ENCODE peak calls at places on chromosomes 1 and 21, in six cellular contexts. Z is heart right ventricle, C is foreskin keratinocyte, J is OCI-LY7, E is fibroblast of mammary gland, W is cardiac muscle cell. B is an unnamed sample.

GRCh38 chr1:227883073-227883520 is 64.6 kb downstream of the WNT9A start:
- DNase-seq in Z (no peak), C (no peak), J (no peak), E (no peak), W (no peak), B (no peak)

GRCh38 chr1:18066576-18066975 is 41.0 kb upstream of the IGSF21 start:
- DNase-seq in Z (no peak), C (no peak), J (no peak), E (no peak), W (no peak), B (no peak)

GRCh38 chr1:100362821-100363466 is 10.6 kb downstream of the CDC14A start:
- DNase-seq in Z (no peak), C (no peak), J (no peak), E (no peak), W (no peak), B (no peak)

GRCh38 chr1:193666485-193667083 is 480.2 kb upstream of the B3GALT2 start:
- DNase-seq in Z (no peak), C (no peak), J (no peak), E (no peak), W (no peak), B (no peak)

GRCh38 chr1:97307151-97307550 is 585.6 kb downstream of the PTBP2 start:
- DNase-seq in Z (no peak), C (no peak), J (no peak), E (no peak), W (no peak), B (no peak)

GRCh38 chr1:41513388-41513745 is 28.9 kb upstream of the EDN2 start:
- DNase-seq in Z (no peak), C (no peak), J (no peak), E (no peak), W (no peak), B (no peak)

GRCh38 chr1:231931846-231932454 is 305.4 kb downstream of the DISC1 start:
- DNase-seq in Z (no peak), C (no peak), J (peak), E (peak), W (no peak), B (no peak)

GRCh38 chr1:95003433-95003738 is 69.4 kb downstream of the ALG14 start:
- DNase-seq in Z (no peak), C (no peak), J (no peak), E (peak), W (no peak), B (no peak)

GRCh38 chr1:226634611-226635246 is 86.2 kb downstream of the STUM start:
- DNase-seq in Z (no peak), C (no peak), J (no peak), E (no peak), W (no peak), B (peak)

GRCh38 chr1:242225770-242226573 is 227.1 kb upstream of the MAP1LC3C start:
- DNase-seq in Z (no peak), C (peak), J (no peak), E (peak), W (no peak), B (no peak)

GRCh38 chr1:1422465-1423244 is 1.6 kb upstream of the ANKRD65 start:
- DNase-seq in Z (no peak), C (peak), J (no peak), E (no peak), W (no peak), B (no peak)

GRCh38 chr1:19894218-19894617 is 12.0 kb downstream of the OTUD3 start:
- DNase-seq in Z (no peak), C (no peak), J (no peak), E (no peak), W (no peak), B (no peak)

GRCh38 chr1:161738627-161739287 is 10.8 kb upstream of the DUSP12 start:
- DNase-seq in Z (peak), C (peak), J (peak), E (peak), W (peak), B (peak)

GRCh38 chr1:21639594-21640041 is 29.5 kb downstream of the RAP1GAP start:
- DNase-seq in Z (no peak), C (no peak), J (no peak), E (peak), W (no peak), B (no peak)

GRCh38 chr1:210655511-210655910 is 326.8 kb downstream of the HHAT start:
- DNase-seq in Z (no peak), C (no peak), J (no peak), E (no peak), W (no peak), B (no peak)

GRCh38 chr1:27099154-27099903 is 55.6 kb downstream of the SLC9A1 start:
- DNase-seq in Z (peak), C (no peak), J (peak), E (peak), W (peak), B (no peak)

GRCh38 chr1:230334447-230334837 is 91.7 kb downstream of the PGBD5 start:
- DNase-seq in Z (no peak), C (no peak), J (no peak), E (no peak), W (no peak), B (no peak)

GRCh38 chr1:84939151-84939550 is 46.1 kb upstream of the LPAR3 start:
- DNase-seq in Z (no peak), C (no peak), J (no peak), E (peak), W (no peak), B (no peak)

GRCh38 chr21:21851205-21851604 is 853.0 kb downstream of the NCAM2 start:
- DNase-seq in Z (no peak), C (no peak), J (no peak), E (no peak), W (no peak), B (no peak)

GRCh38 chr1:209853677-209854076 is 25.9 kb downstream of the UTP25 start:
- DNase-seq in Z (no peak), C (no peak), J (no peak), E (no peak), W (no peak), B (no peak)

GRCh38 chr1:72724951-72725863 is 442.9 kb upstream of the NEGR1 start:
- DNase-seq in Z (no peak), C (no peak), J (no peak), E (no peak), W (peak), B (no peak)

GRCh38 chr1:209685835-209686234 is 10.6 kb downstream of the G0S2 start:
- DNase-seq in Z (no peak), C (no peak), J (no peak), E (no peak), W (no peak), B (no peak)

GRCh38 chr21:44845418-44846200 is 27.7 kb upstream of the SUMO3 start:
- DNase-seq in Z (peak), C (no peak), J (peak), E (peak), W (peak), B (peak)
- TF ChIP-seq CTCF in Z (peak), C (peak), J (peak), E (peak), W (peak), B (no peak)

GRCh38 chr1:166785987-166786386 is 53.3 kb upstream of the POGK start:
- DNase-seq in Z (no peak), C (no peak), J (no peak), E (no peak), W (no peak), B (no peak)
- TF ChIP-seq CTCF in Z (peak), C (no peak), J (peak), E (no peak), W (no peak), B (no peak)

DNA sequence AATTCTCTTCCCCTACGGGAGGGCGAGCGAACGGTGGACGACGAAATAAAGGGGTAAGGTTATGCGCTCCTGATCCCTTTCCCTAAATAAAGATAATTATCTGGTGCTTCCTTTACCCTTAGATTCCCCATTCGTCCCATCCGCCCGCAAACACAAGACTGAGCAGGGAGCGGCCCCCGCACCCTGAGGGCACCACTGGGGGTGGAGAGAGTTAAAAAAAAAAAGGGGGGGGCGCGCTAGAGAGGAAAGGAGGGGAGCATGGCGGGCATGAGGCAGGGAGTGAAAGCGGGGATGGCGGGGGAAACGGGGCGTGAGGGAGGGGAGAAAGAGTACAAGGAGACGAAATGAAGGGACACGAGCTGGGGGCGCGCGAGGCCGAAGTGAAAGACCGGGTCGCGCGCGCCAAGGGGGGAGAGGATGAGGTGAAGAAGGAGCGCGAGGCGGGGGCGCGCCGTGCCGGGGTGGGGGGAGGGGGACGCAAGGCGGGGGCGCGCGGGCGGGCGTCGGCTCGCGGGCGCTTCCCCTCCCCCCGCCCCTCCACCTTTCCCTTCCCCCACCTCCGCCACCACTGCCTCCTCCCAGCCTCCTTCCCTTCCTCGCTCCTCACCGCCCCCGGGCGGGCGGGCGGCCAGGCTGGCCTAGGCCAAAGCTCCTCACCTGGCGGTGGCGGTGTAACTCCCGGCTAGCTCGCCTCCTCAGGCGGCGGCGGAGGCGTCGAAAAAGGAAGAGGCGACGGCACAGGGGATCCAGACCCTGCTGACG is 515 bp downstream of the GATAD2B start:
- DNase-seq in Z (peak), C (no peak), J (peak), E (peak), W (no peak), B (peak)
- TF ChIP-seq CTCF in Z (no peak), C (peak), J (peak), E (no peak), W (no peak), B (no peak)

DNA sequence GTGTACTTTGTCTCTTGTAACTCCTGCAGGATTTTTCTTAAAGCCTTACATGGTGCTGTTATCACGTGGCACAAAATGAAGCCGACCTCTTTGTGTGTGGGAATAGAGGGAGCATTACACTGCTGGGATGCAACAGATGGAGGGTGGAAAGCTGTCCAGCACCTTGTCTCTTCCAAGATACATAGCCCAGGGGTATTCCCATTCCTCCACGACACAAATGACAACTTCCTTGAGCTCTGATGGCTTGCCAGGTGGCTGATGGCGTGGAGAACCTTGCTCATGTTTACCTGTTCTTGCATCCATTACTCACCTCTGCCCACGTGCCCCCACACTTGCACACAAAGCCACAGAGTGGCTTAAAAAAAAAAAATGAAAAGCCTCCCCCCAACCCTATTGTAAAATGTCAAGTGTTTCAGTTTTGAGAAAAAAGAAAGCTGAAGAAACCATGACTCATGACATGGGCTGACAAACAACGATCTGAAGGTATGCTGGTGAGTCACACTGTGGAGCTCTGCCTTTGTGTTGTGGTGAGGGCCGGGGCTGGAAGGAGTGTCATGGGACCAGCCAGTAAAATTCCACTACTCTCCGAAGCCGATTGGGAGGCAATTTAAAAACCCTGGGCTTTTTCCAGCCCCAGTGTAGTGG is 32.0 kb upstream of the ATP5PO start:
- DNase-seq in Z (peak), C (peak), J (peak), E (peak), W (peak), B (peak)
- TF ChIP-seq CTCF in Z (no peak), C (no peak), J (no peak), E (no peak), W (no peak), B (no peak)

GRCh38 chr21:45234906-45235305 is 52.8 kb downstream of the POFUT2 start:
- DNase-seq in Z (no peak), C (no peak), J (no peak), E (no peak), W (no peak), B (no peak)

GRCh38 chr21:45235488-45235887 is 52.2 kb downstream of the POFUT2 start:
- DNase-seq in Z (no peak), C (no peak), J (no peak), E (no peak), W (no peak), B (no peak)

GRCh38 chr21:45234127-45234526 is 53.6 kb downstream of the POFUT2 start:
- DNase-seq in Z (no peak), C (no peak), J (no peak), E (no peak), W (no peak), B (no peak)

GRCh38 chr21:45241357-45241756 is 46.3 kb downstream of the POFUT2 start:
- DNase-seq in Z (no peak), C (no peak), J (no peak), E (no peak), W (no peak), B (no peak)

DNA sequence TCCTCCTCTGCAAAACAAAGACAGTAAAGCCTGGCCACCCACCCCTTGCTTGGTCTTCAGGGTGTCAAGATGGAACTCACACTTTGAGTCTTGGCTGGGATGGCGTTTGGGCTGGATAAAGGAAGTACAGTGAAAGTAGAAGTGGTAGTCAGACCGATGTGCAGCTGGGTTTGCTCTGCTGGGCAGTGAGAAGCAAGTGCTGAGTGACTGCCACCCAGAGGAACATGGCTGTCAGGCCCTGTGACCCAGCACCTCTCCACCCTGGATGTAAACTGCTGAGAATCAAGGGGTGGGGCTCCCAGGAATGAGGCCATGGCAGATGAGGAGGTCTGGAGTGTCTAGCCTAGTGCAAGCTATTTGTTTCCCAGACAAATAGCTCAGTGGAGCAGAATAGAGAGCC is 51.2 kb downstream of the POFUT2 start:
- DNase-seq in Z (no peak), C (no peak), J (peak), E (no peak), W (no peak), B (no peak)
- TF ChIP-seq CTCF in Z (no peak), C (no peak), J (no peak), E (no peak), W (no peak), B (no peak)

DNA sequence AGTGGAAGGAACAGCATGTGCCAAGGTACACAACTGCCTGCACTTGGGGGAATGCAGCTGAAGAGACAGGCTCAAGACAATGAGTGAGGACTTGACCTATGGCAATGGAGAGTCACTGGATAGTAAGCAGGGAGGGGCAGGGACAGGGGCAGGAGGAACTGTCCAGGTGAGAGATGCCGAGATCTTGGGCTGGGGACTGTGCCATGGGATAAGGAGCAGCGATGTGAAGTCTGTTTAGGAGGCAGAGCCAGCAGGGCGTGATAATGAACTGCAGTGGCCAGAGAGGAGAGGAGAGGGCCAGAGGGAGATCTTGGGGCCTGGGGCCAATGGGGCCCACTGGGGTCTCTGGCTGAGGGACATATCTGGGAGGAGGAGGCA is 17.8 kb upstream of the EPB41 start:
- DNase-seq in Z (no peak), C (no peak), J (no peak), E (no peak), W (no peak), B (no peak)
- TF ChIP-seq CTCF in Z (no peak), C (no peak), J (no peak), E (no peak), W (no peak), B (no peak)